ENCODE peak calls at places on chromosomes 3 and 15, in eight cellular contexts. One of them, this sample, is unnamed.

GRCh38 chr3:66211779-66212178 is 9.0 kb upstream of the SLC25A26 start:
- DNase-seq in choroid plexus epithelial cell: no peak
- DNase-seq in stimulated activated CD4-positive, alpha-beta T cell treated with anti-CD3 and anti-CD28 coated beads, Interleukin-12 subunit alpha, Interleukin-12 subunit beta, amount 100 ng/mL, for 4 hours: no peak
- DNase-seq in cardiac muscle cell: no peak
- DNase-seq in M059J: no peak
- DNase-seq in substantia nigra: no peak
- DNase-seq in HS-27A: no peak
- DNase-seq in GM20000: no peak
- DNase-seq in this sample: peak; percentile 10

GRCh38 chr15:92687183-92687582 is 31.6 kb upstream of the FAM174B start:
- DNase-seq in choroid plexus epithelial cell: no peak
- DNase-seq in cardiac muscle cell: no peak
- DNase-seq in stimulated activated CD4-positive, alpha-beta T cell treated with anti-CD3 and anti-CD28 coated beads, Interleukin-12 subunit alpha, Interleukin-12 subunit beta, amount 100 ng/mL, for 4 hours: no peak
- DNase-seq in M059J: peak; percentile 91
- DNase-seq in HS-27A: no peak
- DNase-seq in GM20000: no peak
- DNase-seq in substantia nigra: no peak
- DNase-seq in this sample: no peak

GRCh38 chr15:32700501-32701150 is 17.2 kb upstream of the GREM1 start:
- DNase-seq in M059J: peak; percentile 35
- DNase-seq in HS-27A: no peak
- DNase-seq in stimulated activated CD4-positive, alpha-beta T cell treated with anti-CD3 and anti-CD28 coated beads, Interleukin-12 subunit alpha, Interleukin-12 subunit beta, amount 100 ng/mL, for 4 hours: no peak
- DNase-seq in cardiac muscle cell: no peak
- DNase-seq in GM20000: no peak
- DNase-seq in substantia nigra: no peak
- DNase-seq in choroid plexus epithelial cell: no peak
- DNase-seq in this sample: no peak

GRCh38 chr3:99945328-99945995 is 127.8 kb downstream of the CMSS1 start:
- DNase-seq in HS-27A: no peak
- DNase-seq in M059J: peak; percentile 79
- DNase-seq in GM20000: no peak
- DNase-seq in cardiac muscle cell: no peak
- DNase-seq in stimulated activated CD4-positive, alpha-beta T cell treated with anti-CD3 and anti-CD28 coated beads, Interleukin-12 subunit alpha, Interleukin-12 subunit beta, amount 100 ng/mL, for 4 hours: no peak
- DNase-seq in substantia nigra: no peak
- DNase-seq in choroid plexus epithelial cell: no peak
- DNase-seq in this sample: peak; percentile 41

GRCh38 chr3:124410471-124410870 is 319.8 kb upstream of the UMPS start:
- DNase-seq in choroid plexus epithelial cell: peak; percentile 25
- DNase-seq in stimulated activated CD4-positive, alpha-beta T cell treated with anti-CD3 and anti-CD28 coated beads, Interleukin-12 subunit alpha, Interleukin-12 subunit beta, amount 100 ng/mL, for 4 hours: no peak
- DNase-seq in M059J: peak; percentile 28
- DNase-seq in GM20000: no peak
- DNase-seq in HS-27A: no peak
- DNase-seq in cardiac muscle cell: no peak
- DNase-seq in substantia nigra: no peak
- DNase-seq in this sample: no peak

GRCh38 chr15:101558217-101558941 is 68.9 kb upstream of the PCSK6 start:
- DNase-seq in cardiac muscle cell: peak; percentile 20
- DNase-seq in stimulated activated CD4-positive, alpha-beta T cell treated with anti-CD3 and anti-CD28 coated beads, Interleukin-12 subunit alpha, Interleukin-12 subunit beta, amount 100 ng/mL, for 4 hours: no peak
- DNase-seq in GM20000: no peak
- DNase-seq in substantia nigra: no peak
- DNase-seq in HS-27A: no peak
- DNase-seq in M059J: peak; percentile 18
- DNase-seq in choroid plexus epithelial cell: no peak
- DNase-seq in this sample: no peak

GRCh38 chr3:23457697-23458096 is 254.6 kb downstream of the UBE2E2 start:
- DNase-seq in cardiac muscle cell: no peak
- DNase-seq in stimulated activated CD4-positive, alpha-beta T cell treated with anti-CD3 and anti-CD28 coated beads, Interleukin-12 subunit alpha, Interleukin-12 subunit beta, amount 100 ng/mL, for 4 hours: no peak
- DNase-seq in GM20000: no peak
- DNase-seq in M059J: no peak
- DNase-seq in HS-27A: no peak
- DNase-seq in choroid plexus epithelial cell: no peak
- DNase-seq in substantia nigra: no peak
- DNase-seq in this sample: no peak

GRCh38 chr3:42689421-42690014 is 4.2 kb downstream of the KLHL40 start:
- DNase-seq in GM20000: no peak
- DNase-seq in M059J: no peak
- DNase-seq in cardiac muscle cell: no peak
- DNase-seq in choroid plexus epithelial cell: no peak
- DNase-seq in HS-27A: no peak
- DNase-seq in stimulated activated CD4-positive, alpha-beta T cell treated with anti-CD3 and anti-CD28 coated beads, Interleukin-12 subunit alpha, Interleukin-12 subunit beta, amount 100 ng/mL, for 4 hours: no peak
- DNase-seq in substantia nigra: no peak
- DNase-seq in this sample: no peak

GRCh38 chr3:52077376-52077775 is 21.0 kb upstream of the DUSP7 start:
- DNase-seq in stimulated activated CD4-positive, alpha-beta T cell treated with anti-CD3 and anti-CD28 coated beads, Interleukin-12 subunit alpha, Interleukin-12 subunit beta, amount 100 ng/mL, for 4 hours: no peak
- DNase-seq in M059J: no peak
- DNase-seq in GM20000: no peak
- DNase-seq in choroid plexus epithelial cell: no peak
- DNase-seq in HS-27A: no peak
- DNase-seq in substantia nigra: no peak
- DNase-seq in cardiac muscle cell: no peak
- DNase-seq in this sample: no peak

This sample was measured in fibroblast of the aortic adventitia.